ENCODE peak calls at places on chromosomes 16 and 17, in five cellular contexts. K is GM13977, S is HFFc6, Z is cardiac muscle cell, I is upper lobe of right lung. O is an unnamed sample.

GRCh38 chr17:30207655-30208054 is 27.8 kb downstream of the SLC6A4 start:
- DNase-seq in K (no peak), S (no peak), Z (no peak), I (no peak), O (no peak)

GRCh38 chr17:7380855-7381683 is at the start of gene TNK1:
- DNase-seq in K (no peak), S (no peak), Z (peak; percentile 36), I (peak; percentile 88), O (no peak)

GRCh38 chr17:77888242-77889134 is 70.0 kb upstream of the TNRC6C start:
- DNase-seq in K (no peak), S (no peak), Z (no peak), I (peak; percentile 4), O (no peak)

GRCh38 chr16:31071861-31072260 is 2.2 kb downstream of the ZNF668 start:
- DNase-seq in K (no peak), S (peak; percentile 81), Z (no peak), I (no peak), O (peak; percentile 94)

GRCh38 chr17:68807998-68808772 is 147.0 kb downstream of the ABCA8 start:
- DNase-seq in K (no peak), S (no peak), Z (no peak), I (no peak), O (no peak)

GRCh38 chr16:71350821-71351557 is 7.5 kb upstream of the CALB2 start:
- DNase-seq in K (no peak), S (no peak), Z (no peak), I (no peak), O (no peak)

GRCh38 chr16:87418644-87419043 is 26.5 kb downstream of the MAP1LC3B start:
- DNase-seq in K (no peak), S (no peak), Z (no peak), I (no peak), O (no peak)

GRCh38 chr17:62715882-62716390 is 88.5 kb downstream of the MRC2 start:
- DNase-seq in K (no peak), S (no peak), Z (no peak), I (no peak), O (no peak)

GRCh38 chr17:39400547-39401411 is 647 bp downstream of the FBXL20 start:
- DNase-seq in K (no peak), S (no peak), Z (no peak), I (peak; percentile 74), O (no peak)

GRCh38 chr17:19347323-19348080 is 15.0 kb downstream of the B9D1 start:
- DNase-seq in K (no peak), S (no peak), Z (no peak), I (peak; percentile 52), O (no peak)

GRCh38 chr17:81522491-81523125 is 5.6 kb upstream of the FSCN2 start:
- DNase-seq in K (no peak), S (no peak), Z (no peak), I (no peak), O (no peak)

DNA sequence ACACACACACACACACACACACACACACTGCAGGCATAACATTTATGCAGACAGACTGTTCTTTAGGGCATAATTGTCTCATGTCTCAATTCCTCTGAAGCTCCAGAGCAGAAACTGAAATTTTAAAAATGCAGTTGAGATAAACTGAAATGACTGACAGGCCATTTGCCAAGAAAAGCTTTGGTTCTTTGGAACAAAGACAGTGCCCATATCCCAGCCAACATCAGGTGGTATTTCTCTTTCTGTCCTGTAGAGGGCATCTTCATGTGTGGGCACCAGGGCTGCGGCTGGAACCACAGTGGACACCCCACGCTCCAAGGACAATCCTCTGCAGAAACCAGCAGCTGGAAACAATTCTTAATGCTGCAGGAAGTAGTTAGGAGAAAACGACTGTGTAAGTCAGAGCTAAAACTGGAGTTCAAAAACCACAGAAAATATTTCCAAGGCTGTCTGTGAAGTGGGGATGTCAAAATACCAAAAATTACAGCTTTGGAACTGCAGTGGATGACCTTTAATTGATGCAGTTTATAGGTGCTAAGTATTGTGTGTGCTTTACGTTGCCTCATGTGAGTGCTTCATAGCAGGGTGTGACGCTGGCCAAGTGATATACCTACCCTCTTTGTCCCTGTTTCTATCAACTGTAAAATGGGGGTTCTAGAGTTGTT is 10.6 kb upstream of the MEFV start:
- DNase-seq in K (no peak), S (peak; percentile 55), Z (peak; percentile 59), I (no peak), O (peak; percentile 69)
- TF ChIP-seq CTCF in K (peak; percentile 60), S (peak; percentile 81), Z (peak; percentile 59), I (peak; percentile 51), O (peak; percentile 72)

GRCh38 chr17:79608729-79609039 is 2.2 kb downstream of the RBFOX3 start:
- DNase-seq in K (no peak), S (no peak), Z (no peak), I (no peak), O (no peak)

GRCh38 chr17:79610151-79610645 is 653 bp downstream of the RBFOX3 start:
- DNase-seq in K (no peak), S (no peak), Z (no peak), I (no peak), O (no peak)

GRCh38 chr17:79607941-79608728 is 2.7 kb downstream of the RBFOX3 start:
- DNase-seq in K (peak; percentile 64), S (no peak), Z (peak; percentile 93), I (no peak), O (no peak)

GRCh38 chr17:79609175-79609589 is 1.7 kb downstream of the RBFOX3 start:
- DNase-seq in K (no peak), S (no peak), Z (no peak), I (no peak), O (no peak)

DNA sequence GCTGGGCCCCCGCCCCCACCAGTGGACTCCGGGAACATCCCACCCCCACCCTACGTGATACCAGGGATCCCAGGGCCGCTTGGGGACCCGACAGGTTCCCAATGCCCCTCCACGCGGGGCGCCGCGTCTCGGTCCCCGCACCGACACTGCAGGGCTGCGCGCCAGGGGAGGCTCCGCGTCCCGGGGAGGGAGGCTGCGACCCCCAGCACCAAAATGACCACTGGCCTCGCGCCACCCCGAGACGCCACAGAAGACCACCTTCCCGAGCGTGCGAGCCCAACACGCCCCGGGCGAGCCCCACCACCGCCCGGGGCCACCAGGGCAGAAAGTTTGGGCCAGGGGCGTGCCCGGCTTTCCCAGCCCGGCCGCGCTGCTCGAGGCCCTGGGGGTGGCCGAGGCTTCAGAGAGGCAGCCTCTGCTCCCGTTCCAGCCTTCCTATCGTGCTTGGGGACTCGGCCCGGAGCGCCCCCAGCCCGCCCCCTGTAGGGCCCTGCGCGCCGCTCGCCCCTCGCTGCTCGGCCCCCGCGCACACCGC is 1.2 kb downstream of the RBFOX3 start:
- DNase-seq in K (no peak), S (no peak), Z (no peak), I (no peak), O (no peak)
- TF ChIP-seq CTCF in K (no peak), S (no peak), Z (no peak), I (no peak), O (no peak)

DNA sequence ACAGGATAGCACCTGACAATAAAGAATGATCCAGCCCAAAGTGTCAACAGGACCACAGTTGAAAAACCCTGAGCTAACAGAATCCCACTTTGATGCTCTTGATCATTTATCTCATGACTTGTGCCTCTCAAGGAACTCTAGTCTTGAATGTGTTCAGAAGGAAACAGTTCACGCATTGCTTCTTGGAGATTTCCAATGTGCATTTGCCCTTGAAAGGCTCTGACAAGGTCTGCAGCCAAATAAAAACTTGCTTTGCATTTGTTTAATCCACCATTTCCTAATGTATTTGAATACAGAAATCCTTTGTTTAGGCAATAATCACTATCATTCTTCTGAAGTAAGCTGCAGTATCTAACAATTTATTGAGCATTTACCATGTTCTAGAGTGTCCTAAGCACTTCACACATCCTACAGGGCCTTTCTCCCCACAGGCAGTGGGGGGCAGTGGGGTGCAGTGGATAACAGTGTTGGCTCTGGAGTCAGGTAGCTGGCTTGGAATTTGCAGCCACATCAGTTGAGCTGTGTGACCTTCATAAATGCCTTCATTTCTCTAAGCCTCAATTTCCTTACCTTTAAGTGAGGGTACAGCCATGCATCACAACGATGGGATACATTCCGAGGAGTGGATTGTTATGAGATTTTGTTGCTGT is 239.7 kb downstream of the XYLT1 start:
- DNase-seq in K (no peak), S (no peak), Z (no peak), I (no peak), O (no peak)
- TF ChIP-seq CTCF in K (peak; percentile 24), S (no peak), Z (no peak), I (peak; percentile 6), O (no peak)

GRCh38 chr17:76281573-76282371 is 16.6 kb downstream of the UBALD2 start:
- DNase-seq in K (no peak), S (no peak), Z (no peak), I (no peak), O (no peak)

GRCh38 chr17:76278268-76278908 is 13.2 kb downstream of the UBALD2 start:
- DNase-seq in K (no peak), S (no peak), Z (no peak), I (no peak), O (no peak)

GRCh38 chr17:76278952-76279741 is 14.0 kb downstream of the UBALD2 start:
- DNase-seq in K (peak; percentile 87), S (peak; percentile 59), Z (peak; percentile 89), I (peak; percentile 94), O (peak; percentile 41)

GRCh38 chr17:76280650-76281049 is 15.5 kb downstream of the UBALD2 start:
- DNase-seq in K (no peak), S (no peak), Z (no peak), I (no peak), O (no peak)

DNA sequence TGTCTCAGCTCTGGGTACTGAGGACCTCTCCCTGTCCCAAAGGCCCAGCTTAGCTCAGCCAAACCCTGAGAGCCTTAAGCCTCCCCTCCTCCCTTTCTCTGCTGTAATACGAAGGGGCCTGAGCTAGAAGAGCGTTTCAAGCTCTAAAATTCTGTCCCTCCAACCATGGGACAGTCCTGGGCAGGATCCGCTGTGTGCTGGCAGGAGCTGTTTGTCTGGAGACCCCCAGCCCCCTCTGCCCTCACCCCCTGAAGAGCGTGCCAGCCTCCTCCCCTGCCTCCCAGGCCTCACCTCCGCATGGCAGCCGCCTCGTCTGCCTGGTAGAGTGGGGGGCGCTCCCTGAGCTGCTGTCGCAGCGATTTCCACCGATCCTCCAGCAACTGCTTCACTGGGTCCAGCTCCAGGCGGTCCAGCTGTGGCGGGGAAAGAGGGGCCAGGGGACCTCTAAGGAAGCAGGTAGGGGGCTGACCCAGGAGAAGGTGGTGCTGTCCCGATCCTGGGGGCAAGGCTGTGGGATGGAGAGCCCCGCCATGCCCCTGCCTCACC is 14.7 kb downstream of the UBALD2 start:
- DNase-seq in K (no peak), S (no peak), Z (no peak), I (no peak), O (no peak)
- TF ChIP-seq CTCF in K (no peak), S (no peak), Z (no peak), I (no peak), O (no peak)

O was measured in AG09319.